ENCODE peak calls at places on chromosomes 6 and 20, in seven cellular contexts. Y, H, V, I, Q, T and J are unnamed samples.

GRCh38 chr6:151430886-151431285 is 21.0 kb downstream of the RMND1 start:
- DNase-seq in Y (no peak), H (no peak), V (no peak), I (no peak), Q (no peak), T (no peak), J (no peak)

GRCh38 chr20:62501801-62502495 is 26.2 kb upstream of the GATA5 start:
- DNase-seq in Y (no peak), H (peak), V (no peak), I (no peak), Q (peak), T (no peak), J (no peak)

GRCh38 chr6:168096271-168096764 is 17.3 kb upstream of the FRMD1 start:
- DNase-seq in Y (peak), H (no peak), V (no peak), I (no peak), Q (no peak), T (no peak), J (no peak)

GRCh38 chr20:51036827-51037229 is 13.9 kb upstream of the KCNG1 start:
- DNase-seq in Y (no peak), H (no peak), V (no peak), I (no peak), Q (no peak), T (no peak), J (no peak)

GRCh38 chr20:43914697-43915208 is at the start of gene TOX2:
- DNase-seq in Y (peak), H (peak), V (peak), I (peak), Q (peak), T (no peak), J (peak)

GRCh38 chr20:13276945-13277582 is 56.0 kb downstream of the ISM1 start:
- DNase-seq in Y (no peak), H (no peak), V (no peak), I (no peak), Q (no peak), T (no peak), J (peak)

GRCh38 chr6:35386989-35387388 is 44.6 kb downstream of the PPARD start:
- DNase-seq in Y (no peak), H (no peak), V (no peak), I (no peak), Q (no peak), T (no peak), J (no peak)

GRCh38 chr6:34223964-34224940 is 12.4 kb upstream of the HMGA1 start:
- DNase-seq in Y (peak), H (peak), V (peak), I (peak), Q (peak), T (peak), J (peak)

GRCh38 chr6:141829566-141829965 is 303.2 kb upstream of the GJE1 start:
- DNase-seq in Y (no peak), H (no peak), V (no peak), I (no peak), Q (no peak), T (no peak), J (no peak)

GRCh38 chr6:35068206-35068605 is 72.9 kb downstream of the TCP11 start:
- DNase-seq in Y (no peak), H (no peak), V (no peak), I (no peak), Q (no peak), T (no peak), J (no peak)

GRCh38 chr20:57682184-57683038 is 27.4 kb downstream of the PMEPA1 start:
- DNase-seq in Y (no peak), H (no peak), V (peak), I (no peak), Q (no peak), T (no peak), J (no peak)

GRCh38 chr6:104218132-104218531 is 641.6 kb downstream of the HACE1 start:
- DNase-seq in Y (no peak), H (peak), V (no peak), I (no peak), Q (no peak), T (no peak), J (no peak)

GRCh38 chr20:57412347-57413029 is 21.3 kb downstream of the RBM38 start:
- DNase-seq in Y (no peak), H (no peak), V (no peak), I (no peak), Q (no peak), T (no peak), J (no peak)

GRCh38 chr6:107511410-107512070 is 21.6 kb downstream of the SOBP start:
- DNase-seq in Y (peak), H (peak), V (no peak), I (no peak), Q (no peak), T (no peak), J (peak)

GRCh38 chr6:168417158-168417557 is 23.8 kb upstream of the SMOC2 start:
- DNase-seq in Y (no peak), H (no peak), V (no peak), I (no peak), Q (no peak), T (no peak), J (no peak)

GRCh38 chr6:20056350-20056992 is 155.8 kb downstream of the MBOAT1 start:
- DNase-seq in Y (no peak), H (peak), V (no peak), I (peak), Q (peak), T (no peak), J (peak)

GRCh38 chr20:20130399-20130798 is 78.1 kb downstream of the CFAP61 start:
- DNase-seq in Y (no peak), H (peak), V (no peak), I (no peak), Q (no peak), T (no peak), J (no peak)

GRCh38 chr6:154488802-154489437 is 21.6 kb downstream of the CNKSR3 start:
- DNase-seq in Y (no peak), H (no peak), V (no peak), I (no peak), Q (no peak), T (no peak), J (no peak)

GRCh38 chr6:169930799-169931198 is 179.4 kb downstream of the ERMARD start:
- DNase-seq in Y (no peak), H (no peak), V (no peak), I (no peak), Q (no peak), T (no peak), J (no peak)

GRCh38 chr20:18879262-18879661 is 65.7 kb downstream of the SCP2D1 start:
- DNase-seq in Y (no peak), H (no peak), V (no peak), I (no peak), Q (peak), T (no peak), J (no peak)

GRCh38 chr6:116536216-116536621 is 9.3 kb downstream of the TRAPPC3L start:
- DNase-seq in Y (no peak), H (peak), V (no peak), I (peak), Q (peak), T (no peak), J (peak)

GRCh38 chr20:62697468-62697912 is 11.1 kb upstream of the NTSR1 start:
- DNase-seq in Y (no peak), H (no peak), V (no peak), I (peak), Q (no peak), T (peak), J (no peak)

GRCh38 chr6:7496266-7496875 is 45.1 kb upstream of the DSP start:
- DNase-seq in Y (no peak), H (no peak), V (no peak), I (no peak), Q (no peak), T (no peak), J (no peak)

GRCh38 chr6:168129292-168130167 is 50.5 kb upstream of the FRMD1 start:
- DNase-seq in Y (no peak), H (no peak), V (no peak), I (no peak), Q (no peak), T (peak), J (no peak)

GRCh38 chr6:26232950-26233607 is 131.9 kb upstream of the BTN3A2 start:
- DNase-seq in Y (no peak), H (no peak), V (peak), I (no peak), Q (no peak), T (no peak), J (peak)

GRCh38 chr20:51767867-51768758 is at the start of gene ATP9A:
- DNase-seq in Y (peak), H (peak), V (no peak), I (no peak), Q (peak), T (peak), J (no peak)

GRCh38 chr20:41654884-41655283 is 36.7 kb upstream of the CHD6 start:
- DNase-seq in Y (no peak), H (peak), V (no peak), I (no peak), Q (peak), T (no peak), J (no peak)

GRCh38 chr20:62952373-62953166 is at the start of gene SLC17A9:
- DNase-seq in Y (peak), H (peak), V (peak), I (no peak), Q (no peak), T (no peak), J (no peak)